ENCODE peak calls at places on chromosomes 3 and 15, in eight cellular contexts. G, O, I, E, X, L, F and D are unnamed samples.

GRCh38 chr15:72285927-72286516 is 13.7 kb upstream of the PARP6 start:
- DNase-seq in G (peak), O (no peak), I (peak), E (peak), X (no peak), L (no peak), F (peak), D (peak)

GRCh38 chr3:99126291-99126690 is 224.8 kb upstream of the DCBLD2 start:
- DNase-seq in G (no peak), O (no peak), I (peak), E (no peak), X (no peak), L (no peak), F (no peak), D (no peak)

GRCh38 chr3:194255252-194256039 is 95.7 kb downstream of the CPN2 start:
- DNase-seq in G (no peak), O (no peak), I (no peak), E (no peak), X (no peak), L (no peak), F (peak), D (no peak)

GRCh38 chr3:128323206-128324081 is 143.2 kb downstream of the DNAJB8 start:
- DNase-seq in G (peak), O (no peak), I (no peak), E (no peak), X (no peak), L (no peak), F (no peak), D (no peak)

GRCh38 chr15:78234515-78235040 is at the start of gene ACSBG1:
- DNase-seq in G (no peak), O (no peak), I (no peak), E (no peak), X (no peak), L (no peak), F (no peak), D (no peak)

GRCh38 chr3:158958873-158959272 is 157.0 kb downstream of the MFSD1 start:
- DNase-seq in G (no peak), O (no peak), I (no peak), E (no peak), X (no peak), L (no peak), F (no peak), D (no peak)

GRCh38 chr3:46670891-46671427 is 22.5 kb downstream of the ALS2CL start:
- DNase-seq in G (peak), O (no peak), I (no peak), E (no peak), X (no peak), L (no peak), F (no peak), D (no peak)

GRCh38 chr15:72203507-72203837 is 5.9 kb upstream of the GRAMD2A start:
- DNase-seq in G (peak), O (peak), I (peak), E (no peak), X (peak), L (no peak), F (peak), D (no peak)

DNA sequence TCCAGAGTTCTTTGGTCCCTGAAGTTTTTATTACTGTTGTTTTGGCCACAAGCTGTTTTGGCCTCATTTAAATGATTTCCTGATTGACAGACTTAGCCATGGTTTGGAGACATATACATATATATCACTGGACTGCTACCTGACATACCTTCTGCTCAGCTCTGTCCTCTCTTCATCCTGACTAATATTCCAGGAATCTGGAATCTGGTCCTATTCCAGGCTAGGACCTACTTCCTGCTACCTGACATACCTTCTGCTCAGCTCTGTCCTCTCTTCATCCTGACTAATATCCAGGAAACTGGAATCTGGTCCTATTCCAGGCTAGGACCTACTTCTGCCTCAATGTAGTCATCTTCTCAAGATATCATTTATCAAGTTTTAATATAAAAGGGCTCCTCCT is 724.4 kb upstream of the ROBO1 start:
- DNase-seq in G (no peak), O (no peak), I (no peak), E (no peak), X (no peak), L (no peak), F (no peak), D (no peak)
- H3K4me3 ChIP-seq in G (no peak), O (no peak), I (no peak), E (no peak), X (no peak), L (no peak), F (no peak), D (no peak)

DNA sequence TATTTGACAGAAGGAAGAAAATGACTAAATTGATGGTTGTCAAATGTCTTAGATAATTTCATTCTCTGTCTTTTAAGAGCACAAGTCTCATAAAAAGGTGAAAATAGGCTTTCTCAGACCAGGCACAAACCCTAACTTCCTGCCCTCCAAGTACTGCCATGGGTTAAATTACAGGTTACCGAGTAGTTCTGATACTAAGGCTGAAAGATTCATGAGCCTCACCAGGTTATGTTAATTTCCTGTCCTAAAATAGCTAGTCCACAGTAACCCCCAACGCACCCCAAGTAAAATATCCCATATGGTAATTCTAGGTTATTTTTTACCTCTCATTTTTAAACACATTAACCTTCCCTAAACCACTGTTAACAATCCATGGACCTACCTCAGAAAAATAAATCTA is 42.0 kb downstream of the GSK3B start:
- DNase-seq in G (no peak), O (no peak), I (no peak), E (no peak), X (no peak), L (no peak), F (no peak), D (no peak)
- H3K4me3 ChIP-seq in G (no peak), O (no peak), I (no peak), E (no peak), X (no peak), L (no peak), F (no peak), D (no peak)

GRCh38 chr3:112120485-112120836 is 12.6 kb downstream of the GCSAM start:
- DNase-seq in G (no peak), O (no peak), I (no peak), E (no peak), X (no peak), L (no peak), F (no peak), D (no peak)

GRCh38 chr3:112123548-112123947 is 9.5 kb downstream of the GCSAM start:
- DNase-seq in G (no peak), O (no peak), I (no peak), E (no peak), X (no peak), L (no peak), F (no peak), D (no peak)

GRCh38 chr3:112119686-112120484 is 13.2 kb downstream of the GCSAM start:
- DNase-seq in G (no peak), O (no peak), I (no peak), E (no peak), X (no peak), L (no peak), F (no peak), D (no peak)

GRCh38 chr3:112122870-112123269 is 10.2 kb downstream of the GCSAM start:
- DNase-seq in G (no peak), O (no peak), I (no peak), E (no peak), X (no peak), L (no peak), F (no peak), D (no peak)

DNA sequence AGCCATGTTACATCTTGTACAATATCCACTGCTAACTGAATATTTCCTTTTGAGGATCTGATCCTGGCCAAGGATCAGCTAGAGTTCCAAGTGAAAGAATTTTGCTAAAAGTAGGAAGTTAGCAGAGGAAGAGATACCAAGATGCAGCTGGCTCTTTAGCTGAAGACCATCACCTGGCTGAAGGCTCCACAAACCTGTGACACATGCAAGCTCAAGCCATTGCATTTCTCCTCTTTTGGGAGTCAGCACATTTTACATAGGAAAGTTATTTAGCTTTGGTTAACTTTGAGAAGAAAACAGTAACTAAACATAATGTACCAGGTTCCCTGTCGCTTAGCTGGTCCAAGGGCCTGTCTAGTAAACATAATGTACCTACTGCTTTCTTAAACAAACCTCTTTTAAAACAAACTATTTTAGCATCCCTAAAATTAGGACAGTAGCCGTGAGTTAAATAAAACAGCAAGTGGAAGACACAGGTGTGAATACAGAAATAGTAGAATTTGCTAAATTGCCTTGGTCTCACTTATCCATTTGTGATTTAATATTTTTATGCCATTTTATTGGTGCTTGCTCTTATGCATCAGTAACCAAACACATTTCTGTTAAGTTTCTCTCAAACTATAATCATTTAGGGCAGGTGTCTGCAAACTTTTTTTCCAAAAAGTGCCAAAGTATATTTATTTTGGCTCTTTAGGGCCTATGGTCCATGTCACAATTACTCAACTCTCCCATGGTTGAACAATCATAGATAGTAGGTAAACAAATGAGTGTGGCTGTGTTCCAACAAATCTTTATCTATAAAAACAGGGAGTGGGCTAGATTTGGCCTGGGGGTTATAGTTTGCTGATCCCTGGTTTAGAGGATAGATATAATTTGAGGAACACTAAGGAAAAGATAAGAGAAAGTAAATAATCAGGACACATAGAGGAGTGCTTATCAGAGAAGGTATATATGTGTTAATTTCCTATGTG is 11.2 kb downstream of the GCSAM start:
- DNase-seq in G (no peak), O (no peak), I (no peak), E (no peak), X (no peak), L (no peak), F (no peak), D (no peak)
- H3K4me3 ChIP-seq in G (no peak), O (no peak), I (no peak), E (no peak), X (no peak), L (no peak), F (no peak), D (no peak)

GRCh38 chr3:119619094-119619493 is 21.4 kb downstream of the PLA1A start:
- DNase-seq in G (no peak), O (no peak), I (no peak), E (no peak), X (peak), L (no peak), F (no peak), D (no peak)
- H3K4me3 ChIP-seq in G (no peak), O (no peak), I (no peak), E (no peak), X (no peak), L (no peak), F (peak), D (no peak)

GRCh38 chr3:155661042-155661441 is 83.8 kb downstream of the PLCH1 start:
- DNase-seq in G (no peak), O (no peak), I (no peak), E (no peak), X (no peak), L (no peak), F (no peak), D (no peak)
- H3K4me3 ChIP-seq in G (no peak), O (no peak), I (no peak), E (no peak), X (no peak), L (no peak), F (no peak), D (no peak)

DNA sequence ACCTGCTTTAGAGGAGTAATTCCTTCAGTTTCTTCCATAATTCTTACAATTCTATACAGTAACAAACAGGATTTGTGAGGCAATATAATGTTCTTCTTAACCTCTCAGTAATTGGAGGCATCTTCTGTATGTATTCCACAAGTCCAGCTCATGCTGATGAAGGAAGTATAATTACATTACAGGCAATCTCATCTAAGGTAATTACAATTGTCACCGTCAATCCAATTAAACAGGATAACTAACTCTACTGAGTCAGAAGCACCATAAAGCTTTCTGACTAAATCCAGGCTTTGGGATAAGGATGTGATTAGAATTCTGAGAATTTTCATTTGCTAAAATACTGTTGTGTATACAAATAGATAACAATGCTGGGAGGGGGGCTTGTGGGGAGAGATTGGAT is 115.2 kb upstream of the SEMA6D start:
- DNase-seq in G (no peak), O (no peak), I (no peak), E (no peak), X (no peak), L (no peak), F (no peak), D (no peak)
- H3K4me3 ChIP-seq in G (no peak), O (no peak), I (no peak), E (no peak), X (no peak), L (no peak), F (no peak), D (no peak)

DNA sequence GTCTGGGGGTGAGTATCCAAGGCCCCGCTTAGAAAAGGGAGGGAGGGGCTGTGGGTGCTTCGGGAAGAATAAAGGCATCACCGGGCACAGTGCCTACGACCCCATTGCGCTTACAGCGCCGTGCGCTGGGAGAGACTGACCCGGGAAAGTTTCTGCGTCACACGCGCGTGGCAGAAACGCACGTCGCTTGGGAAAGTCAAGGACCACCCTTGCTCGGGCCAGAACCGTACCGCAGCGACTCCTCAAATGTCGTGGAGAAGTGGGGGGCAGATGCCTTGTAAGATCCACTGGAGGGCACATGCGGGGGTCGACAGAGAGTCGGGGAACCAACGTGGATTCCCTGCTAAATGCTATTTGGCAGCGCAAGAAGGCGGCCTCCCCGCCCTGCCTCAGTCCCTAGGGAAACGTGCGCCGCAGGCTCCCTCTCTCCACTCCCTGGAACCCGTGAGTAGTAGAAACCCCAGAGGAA is 2.4 kb downstream of the ADAMTS9 start:
- DNase-seq in G (no peak), O (no peak), I (peak), E (no peak), X (peak), L (no peak), F (peak), D (no peak)
- H3K4me3 ChIP-seq in G (peak), O (peak), I (peak), E (peak), X (peak), L (peak), F (peak), D (peak)

GRCh38 chr3:114400369-114400768 is 106.5 kb downstream of the TIGIT start:
- DNase-seq in G (no peak), O (no peak), I (no peak), E (no peak), X (no peak), L (no peak), F (no peak), D (no peak)
- H3K4me3 ChIP-seq in G (no peak), O (no peak), I (peak), E (no peak), X (no peak), L (no peak), F (peak), D (no peak)

GRCh38 chr15:69452702-69453513 is at the start of gene RPLP1:
- DNase-seq in G (peak), O (peak), I (peak), E (peak), X (peak), L (peak), F (peak), D (peak)

GRCh38 chr15:69456208-69457166 is 3.9 kb downstream of the RPLP1 start:
- DNase-seq in G (no peak), O (no peak), I (no peak), E (no peak), X (no peak), L (no peak), F (no peak), D (no peak)

GRCh38 chr15:69451951-69452701 is 492 bp upstream of the RPLP1 start:
- DNase-seq in G (no peak), O (no peak), I (peak), E (no peak), X (peak), L (no peak), F (no peak), D (no peak)

GRCh38 chr15:69457304-69458280 is 5.0 kb downstream of the RPLP1 start:
- DNase-seq in G (no peak), O (no peak), I (no peak), E (no peak), X (no peak), L (no peak), F (no peak), D (no peak)

GRCh38 chr15:69454953-69455352 is 2.3 kb downstream of the RPLP1 start:
- DNase-seq in G (no peak), O (no peak), I (no peak), E (no peak), X (no peak), L (no peak), F (no peak), D (no peak)
- H3K4me3 ChIP-seq in G (no peak), O (peak), I (peak), E (peak), X (peak), L (no peak), F (peak), D (peak)